ENCODE peak calls at places on chromosomes 13 and 19, in ten cellular contexts. One of them, this sample, is unnamed.

GRCh38 chr19:2199861-2200623 is 36.1 kb downstream of the PLEKHJ1 start:
- DNase-seq in C1 segment of cervical spinal cord: no peak
- DNase-seq in activated CD4-positive, alpha-beta T cell treated with anti-CD3 and anti-CD28 coated beads, Interleukin-2, amount 10 ng/mL, durations not matched to agents 7 days and 5 days: no peak
- DNase-seq in HL-60: no peak
- DNase-seq in nephron progenitor cell: no peak
- DNase-seq in ELF-1: no peak
- DNase-seq in activated naive CD4-positive, alpha-beta T cell treated with Interleukin-2 at 50 U/mL for 16 hours: no peak
- DNase-seq in GM03348: no peak
- DNase-seq in left ventricle myocardium inferior: no peak
- DNase-seq in NAMALWA: no peak
- DNase-seq in this sample: no peak

GRCh38 chr19:53868091-53868891 is 608 bp downstream of the MYADM start:
- DNase-seq in C1 segment of cervical spinal cord: peak
- DNase-seq in activated CD4-positive, alpha-beta T cell treated with anti-CD3 and anti-CD28 coated beads, Interleukin-2, amount 10 ng/mL, durations not matched to agents 7 days and 5 days: peak
- DNase-seq in HL-60: no peak
- DNase-seq in nephron progenitor cell: peak
- DNase-seq in ELF-1: peak
- DNase-seq in activated naive CD4-positive, alpha-beta T cell treated with Interleukin-2 at 50 U/mL for 16 hours: peak
- DNase-seq in GM03348: peak
- DNase-seq in left ventricle myocardium inferior: peak
- DNase-seq in NAMALWA: peak
- DNase-seq in this sample: no peak

GRCh38 chr19:49564616-49565045 is 15.7 kb downstream of the NOSIP start:
- DNase-seq in C1 segment of cervical spinal cord: no peak
- DNase-seq in activated CD4-positive, alpha-beta T cell treated with anti-CD3 and anti-CD28 coated beads, Interleukin-2, amount 10 ng/mL, durations not matched to agents 7 days and 5 days: peak
- DNase-seq in HL-60: no peak
- DNase-seq in nephron progenitor cell: no peak
- DNase-seq in ELF-1: no peak
- DNase-seq in activated naive CD4-positive, alpha-beta T cell treated with Interleukin-2 at 50 U/mL for 16 hours: peak
- DNase-seq in GM03348: no peak
- DNase-seq in left ventricle myocardium inferior: no peak
- DNase-seq in NAMALWA: no peak
- DNase-seq in this sample: no peak

GRCh38 chr19:8117991-8118390 is 31.4 kb downstream of the FBN3 start:
- DNase-seq in C1 segment of cervical spinal cord: no peak
- DNase-seq in activated CD4-positive, alpha-beta T cell treated with anti-CD3 and anti-CD28 coated beads, Interleukin-2, amount 10 ng/mL, durations not matched to agents 7 days and 5 days: no peak
- DNase-seq in HL-60: no peak
- DNase-seq in nephron progenitor cell: no peak
- DNase-seq in ELF-1: no peak
- DNase-seq in activated naive CD4-positive, alpha-beta T cell treated with Interleukin-2 at 50 U/mL for 16 hours: no peak
- DNase-seq in GM03348: no peak
- DNase-seq in left ventricle myocardium inferior: no peak
- DNase-seq in NAMALWA: no peak
- DNase-seq in this sample: no peak

GRCh38 chr13:114049026-114049425 is 75.2 kb upstream of the C13orf46 start:
- DNase-seq in C1 segment of cervical spinal cord: no peak
- DNase-seq in activated CD4-positive, alpha-beta T cell treated with anti-CD3 and anti-CD28 coated beads, Interleukin-2, amount 10 ng/mL, durations not matched to agents 7 days and 5 days: peak
- DNase-seq in HL-60: no peak
- DNase-seq in nephron progenitor cell: no peak
- DNase-seq in ELF-1: no peak
- DNase-seq in activated naive CD4-positive, alpha-beta T cell treated with Interleukin-2 at 50 U/mL for 16 hours: peak
- DNase-seq in GM03348: no peak
- DNase-seq in left ventricle myocardium inferior: no peak
- DNase-seq in NAMALWA: peak
- DNase-seq in this sample: no peak

GRCh38 chr19:53908106-53908932 is 759 bp upstream of the CACNG7 start:
- DNase-seq in C1 segment of cervical spinal cord: peak
- DNase-seq in activated CD4-positive, alpha-beta T cell treated with anti-CD3 and anti-CD28 coated beads, Interleukin-2, amount 10 ng/mL, durations not matched to agents 7 days and 5 days: peak
- DNase-seq in HL-60: no peak
- DNase-seq in nephron progenitor cell: peak
- DNase-seq in ELF-1: peak
- DNase-seq in activated naive CD4-positive, alpha-beta T cell treated with Interleukin-2 at 50 U/mL for 16 hours: peak
- DNase-seq in GM03348: peak
- DNase-seq in left ventricle myocardium inferior: no peak
- DNase-seq in NAMALWA: peak
- DNase-seq in this sample: no peak

GRCh38 chr13:27583645-27584044 is 36.7 kb downstream of the LNX2 start:
- DNase-seq in C1 segment of cervical spinal cord: no peak
- DNase-seq in activated CD4-positive, alpha-beta T cell treated with anti-CD3 and anti-CD28 coated beads, Interleukin-2, amount 10 ng/mL, durations not matched to agents 7 days and 5 days: no peak
- DNase-seq in HL-60: no peak
- DNase-seq in nephron progenitor cell: no peak
- DNase-seq in ELF-1: no peak
- DNase-seq in activated naive CD4-positive, alpha-beta T cell treated with Interleukin-2 at 50 U/mL for 16 hours: no peak
- DNase-seq in GM03348: peak
- DNase-seq in left ventricle myocardium inferior: no peak
- DNase-seq in NAMALWA: no peak
- DNase-seq in this sample: no peak

GRCh38 chr13:32039056-32039455 is 7.5 kb downstream of the FRY start:
- DNase-seq in C1 segment of cervical spinal cord: no peak
- DNase-seq in activated CD4-positive, alpha-beta T cell treated with anti-CD3 and anti-CD28 coated beads, Interleukin-2, amount 10 ng/mL, durations not matched to agents 7 days and 5 days: no peak
- DNase-seq in HL-60: no peak
- DNase-seq in nephron progenitor cell: no peak
- DNase-seq in ELF-1: no peak
- DNase-seq in activated naive CD4-positive, alpha-beta T cell treated with Interleukin-2 at 50 U/mL for 16 hours: no peak
- DNase-seq in GM03348: no peak
- DNase-seq in left ventricle myocardium inferior: no peak
- DNase-seq in NAMALWA: no peak
- DNase-seq in this sample: no peak

GRCh38 chr13:28820099-28821051 is at the start of gene MTUS2:
- DNase-seq in C1 segment of cervical spinal cord: no peak
- DNase-seq in activated CD4-positive, alpha-beta T cell treated with anti-CD3 and anti-CD28 coated beads, Interleukin-2, amount 10 ng/mL, durations not matched to agents 7 days and 5 days: no peak
- DNase-seq in HL-60: no peak
- DNase-seq in nephron progenitor cell: peak
- DNase-seq in ELF-1: peak
- DNase-seq in activated naive CD4-positive, alpha-beta T cell treated with Interleukin-2 at 50 U/mL for 16 hours: peak
- DNase-seq in GM03348: no peak
- DNase-seq in left ventricle myocardium inferior: no peak
- DNase-seq in NAMALWA: no peak
- DNase-seq in this sample: no peak

GRCh38 chr19:1832046-1832663 is 16.1 kb downstream of the REXO1 start:
- DNase-seq in C1 segment of cervical spinal cord: no peak
- DNase-seq in activated CD4-positive, alpha-beta T cell treated with anti-CD3 and anti-CD28 coated beads, Interleukin-2, amount 10 ng/mL, durations not matched to agents 7 days and 5 days: no peak
- DNase-seq in HL-60: no peak
- DNase-seq in nephron progenitor cell: no peak
- DNase-seq in ELF-1: no peak
- DNase-seq in activated naive CD4-positive, alpha-beta T cell treated with Interleukin-2 at 50 U/mL for 16 hours: no peak
- DNase-seq in GM03348: no peak
- DNase-seq in left ventricle myocardium inferior: no peak
- DNase-seq in NAMALWA: no peak
- DNase-seq in this sample: no peak

GRCh38 chr13:24630121-24630520 is 50.1 kb upstream of the ATP12A start:
- DNase-seq in C1 segment of cervical spinal cord: no peak
- DNase-seq in activated CD4-positive, alpha-beta T cell treated with anti-CD3 and anti-CD28 coated beads, Interleukin-2, amount 10 ng/mL, durations not matched to agents 7 days and 5 days: no peak
- DNase-seq in HL-60: no peak
- DNase-seq in nephron progenitor cell: no peak
- DNase-seq in ELF-1: no peak
- DNase-seq in activated naive CD4-positive, alpha-beta T cell treated with Interleukin-2 at 50 U/mL for 16 hours: no peak
- DNase-seq in GM03348: no peak
- DNase-seq in left ventricle myocardium inferior: no peak
- DNase-seq in NAMALWA: no peak
- DNase-seq in this sample: no peak

GRCh38 chr13:44243198-44243852 is 130.3 kb upstream of the SERP2 start:
- DNase-seq in C1 segment of cervical spinal cord: peak
- DNase-seq in activated CD4-positive, alpha-beta T cell treated with anti-CD3 and anti-CD28 coated beads, Interleukin-2, amount 10 ng/mL, durations not matched to agents 7 days and 5 days: no peak
- DNase-seq in HL-60: no peak
- DNase-seq in nephron progenitor cell: peak
- DNase-seq in ELF-1: peak
- DNase-seq in activated naive CD4-positive, alpha-beta T cell treated with Interleukin-2 at 50 U/mL for 16 hours: no peak
- DNase-seq in GM03348: no peak
- DNase-seq in left ventricle myocardium inferior: no peak
- DNase-seq in NAMALWA: peak
- DNase-seq in this sample: no peak

GRCh38 chr13:62551588-62551987 is 1135.9 kb upstream of the PCDH20 start:
- DNase-seq in C1 segment of cervical spinal cord: no peak
- DNase-seq in activated CD4-positive, alpha-beta T cell treated with anti-CD3 and anti-CD28 coated beads, Interleukin-2, amount 10 ng/mL, durations not matched to agents 7 days and 5 days: no peak
- DNase-seq in HL-60: no peak
- DNase-seq in nephron progenitor cell: no peak
- DNase-seq in ELF-1: peak
- DNase-seq in activated naive CD4-positive, alpha-beta T cell treated with Interleukin-2 at 50 U/mL for 16 hours: no peak
- DNase-seq in GM03348: no peak
- DNase-seq in left ventricle myocardium inferior: no peak
- DNase-seq in NAMALWA: no peak
- DNase-seq in this sample: no peak

GRCh38 chr19:40393894-40394815 is 4.2 kb upstream of the HIPK4 start:
- DNase-seq in C1 segment of cervical spinal cord: no peak
- DNase-seq in activated CD4-positive, alpha-beta T cell treated with anti-CD3 and anti-CD28 coated beads, Interleukin-2, amount 10 ng/mL, durations not matched to agents 7 days and 5 days: no peak
- DNase-seq in HL-60: no peak
- DNase-seq in nephron progenitor cell: no peak
- DNase-seq in ELF-1: no peak
- DNase-seq in activated naive CD4-positive, alpha-beta T cell treated with Interleukin-2 at 50 U/mL for 16 hours: no peak
- DNase-seq in GM03348: no peak
- DNase-seq in left ventricle myocardium inferior: no peak
- DNase-seq in NAMALWA: no peak
- DNase-seq in this sample: no peak

GRCh38 chr13:43574601-43575000 is 212.2 kb downstream of the ENOX1 start:
- DNase-seq in C1 segment of cervical spinal cord: no peak
- DNase-seq in activated CD4-positive, alpha-beta T cell treated with anti-CD3 and anti-CD28 coated beads, Interleukin-2, amount 10 ng/mL, durations not matched to agents 7 days and 5 days: no peak
- DNase-seq in HL-60: no peak
- DNase-seq in nephron progenitor cell: no peak
- DNase-seq in ELF-1: no peak
- DNase-seq in activated naive CD4-positive, alpha-beta T cell treated with Interleukin-2 at 50 U/mL for 16 hours: no peak
- DNase-seq in GM03348: no peak
- DNase-seq in left ventricle myocardium inferior: no peak
- DNase-seq in NAMALWA: no peak
- DNase-seq in this sample: no peak

GRCh38 chr19:40663712-40664692 is 26.4 kb downstream of the NUMBL start:
- DNase-seq in C1 segment of cervical spinal cord: no peak
- DNase-seq in activated CD4-positive, alpha-beta T cell treated with anti-CD3 and anti-CD28 coated beads, Interleukin-2, amount 10 ng/mL, durations not matched to agents 7 days and 5 days: peak
- DNase-seq in HL-60: peak
- DNase-seq in nephron progenitor cell: no peak
- DNase-seq in ELF-1: peak
- DNase-seq in activated naive CD4-positive, alpha-beta T cell treated with Interleukin-2 at 50 U/mL for 16 hours: peak
- DNase-seq in GM03348: peak
- DNase-seq in left ventricle myocardium inferior: peak
- DNase-seq in NAMALWA: no peak
- DNase-seq in this sample: no peak

GRCh38 chr13:35855531-35856019 is 275.6 kb downstream of the DCLK1 start:
- DNase-seq in C1 segment of cervical spinal cord: no peak
- DNase-seq in activated CD4-positive, alpha-beta T cell treated with anti-CD3 and anti-CD28 coated beads, Interleukin-2, amount 10 ng/mL, durations not matched to agents 7 days and 5 days: no peak
- DNase-seq in HL-60: no peak
- DNase-seq in nephron progenitor cell: peak
- DNase-seq in ELF-1: peak
- DNase-seq in activated naive CD4-positive, alpha-beta T cell treated with Interleukin-2 at 50 U/mL for 16 hours: no peak
- DNase-seq in GM03348: no peak
- DNase-seq in left ventricle myocardium inferior: no peak
- DNase-seq in NAMALWA: no peak
- DNase-seq in this sample: no peak

GRCh38 chr19:19835560-19836038 is 14.0 kb upstream of the ZNF506 start:
- DNase-seq in C1 segment of cervical spinal cord: no peak
- DNase-seq in activated CD4-positive, alpha-beta T cell treated with anti-CD3 and anti-CD28 coated beads, Interleukin-2, amount 10 ng/mL, durations not matched to agents 7 days and 5 days: no peak
- DNase-seq in HL-60: no peak
- DNase-seq in nephron progenitor cell: no peak
- DNase-seq in ELF-1: no peak
- DNase-seq in activated naive CD4-positive, alpha-beta T cell treated with Interleukin-2 at 50 U/mL for 16 hours: no peak
- DNase-seq in GM03348: no peak
- DNase-seq in left ventricle myocardium inferior: no peak
- DNase-seq in NAMALWA: no peak
- DNase-seq in this sample: no peak

GRCh38 chr13:29817604-29818378 is 32.6 kb downstream of the UBL3 start:
- DNase-seq in C1 segment of cervical spinal cord: no peak
- DNase-seq in activated CD4-positive, alpha-beta T cell treated with anti-CD3 and anti-CD28 coated beads, Interleukin-2, amount 10 ng/mL, durations not matched to agents 7 days and 5 days: no peak
- DNase-seq in HL-60: peak
- DNase-seq in nephron progenitor cell: no peak
- DNase-seq in ELF-1: no peak
- DNase-seq in activated naive CD4-positive, alpha-beta T cell treated with Interleukin-2 at 50 U/mL for 16 hours: no peak
- DNase-seq in GM03348: no peak
- DNase-seq in left ventricle myocardium inferior: no peak
- DNase-seq in NAMALWA: peak
- DNase-seq in this sample: no peak

GRCh38 chr19:16417660-16418596 is 53.8 kb downstream of the EPS15L1 start:
- DNase-seq in C1 segment of cervical spinal cord: peak
- DNase-seq in activated CD4-positive, alpha-beta T cell treated with anti-CD3 and anti-CD28 coated beads, Interleukin-2, amount 10 ng/mL, durations not matched to agents 7 days and 5 days: peak
- DNase-seq in HL-60: peak
- DNase-seq in nephron progenitor cell: peak
- DNase-seq in ELF-1: peak
- DNase-seq in activated naive CD4-positive, alpha-beta T cell treated with Interleukin-2 at 50 U/mL for 16 hours: peak
- DNase-seq in GM03348: peak
- DNase-seq in left ventricle myocardium inferior: peak
- DNase-seq in NAMALWA: peak
- DNase-seq in this sample: peak

GRCh38 chr13:40271931-40272775 is 394.3 kb downstream of the FOXO1 start:
- DNase-seq in C1 segment of cervical spinal cord: peak
- DNase-seq in activated CD4-positive, alpha-beta T cell treated with anti-CD3 and anti-CD28 coated beads, Interleukin-2, amount 10 ng/mL, durations not matched to agents 7 days and 5 days: no peak
- DNase-seq in HL-60: no peak
- DNase-seq in nephron progenitor cell: no peak
- DNase-seq in ELF-1: peak
- DNase-seq in activated naive CD4-positive, alpha-beta T cell treated with Interleukin-2 at 50 U/mL for 16 hours: peak
- DNase-seq in GM03348: peak
- DNase-seq in left ventricle myocardium inferior: peak
- DNase-seq in NAMALWA: no peak
- DNase-seq in this sample: no peak

GRCh38 chr13:30204564-30204963 is 102.8 kb downstream of the KATNAL1 start:
- DNase-seq in C1 segment of cervical spinal cord: no peak
- DNase-seq in activated CD4-positive, alpha-beta T cell treated with anti-CD3 and anti-CD28 coated beads, Interleukin-2, amount 10 ng/mL, durations not matched to agents 7 days and 5 days: no peak
- DNase-seq in HL-60: no peak
- DNase-seq in nephron progenitor cell: no peak
- DNase-seq in ELF-1: no peak
- DNase-seq in activated naive CD4-positive, alpha-beta T cell treated with Interleukin-2 at 50 U/mL for 16 hours: no peak
- DNase-seq in GM03348: no peak
- DNase-seq in left ventricle myocardium inferior: no peak
- DNase-seq in NAMALWA: no peak
- DNase-seq in this sample: no peak

GRCh38 chr13:80237646-80238045 is 103.3 kb downstream of the SPRY2 start:
- DNase-seq in C1 segment of cervical spinal cord: no peak
- DNase-seq in activated CD4-positive, alpha-beta T cell treated with anti-CD3 and anti-CD28 coated beads, Interleukin-2, amount 10 ng/mL, durations not matched to agents 7 days and 5 days: no peak
- DNase-seq in HL-60: no peak
- DNase-seq in nephron progenitor cell: no peak
- DNase-seq in ELF-1: no peak
- DNase-seq in activated naive CD4-positive, alpha-beta T cell treated with Interleukin-2 at 50 U/mL for 16 hours: no peak
- DNase-seq in GM03348: peak
- DNase-seq in left ventricle myocardium inferior: no peak
- DNase-seq in NAMALWA: no peak
- DNase-seq in this sample: no peak

GRCh38 chr19:40530091-40530901 is 46.4 kb upstream of the SHKBP1 start:
- DNase-seq in C1 segment of cervical spinal cord: peak
- DNase-seq in activated CD4-positive, alpha-beta T cell treated with anti-CD3 and anti-CD28 coated beads, Interleukin-2, amount 10 ng/mL, durations not matched to agents 7 days and 5 days: peak
- DNase-seq in HL-60: no peak
- DNase-seq in nephron progenitor cell: peak
- DNase-seq in ELF-1: no peak
- DNase-seq in activated naive CD4-positive, alpha-beta T cell treated with Interleukin-2 at 50 U/mL for 16 hours: peak
- DNase-seq in GM03348: peak
- DNase-seq in left ventricle myocardium inferior: no peak
- DNase-seq in NAMALWA: no peak
- DNase-seq in this sample: no peak

GRCh38 chr19:47729468-47729798 is 15.9 kb upstream of the NOP53 start:
- DNase-seq in C1 segment of cervical spinal cord: peak
- DNase-seq in activated CD4-positive, alpha-beta T cell treated with anti-CD3 and anti-CD28 coated beads, Interleukin-2, amount 10 ng/mL, durations not matched to agents 7 days and 5 days: no peak
- DNase-seq in HL-60: no peak
- DNase-seq in nephron progenitor cell: no peak
- DNase-seq in ELF-1: peak
- DNase-seq in activated naive CD4-positive, alpha-beta T cell treated with Interleukin-2 at 50 U/mL for 16 hours: no peak
- DNase-seq in GM03348: peak
- DNase-seq in left ventricle myocardium inferior: peak
- DNase-seq in NAMALWA: no peak
- DNase-seq in this sample: no peak

GRCh38 chr13:99380921-99381645 is 73.9 kb upstream of the GPR183 start:
- DNase-seq in C1 segment of cervical spinal cord: no peak
- DNase-seq in activated CD4-positive, alpha-beta T cell treated with anti-CD3 and anti-CD28 coated beads, Interleukin-2, amount 10 ng/mL, durations not matched to agents 7 days and 5 days: peak
- DNase-seq in HL-60: no peak
- DNase-seq in nephron progenitor cell: no peak
- DNase-seq in ELF-1: no peak
- DNase-seq in activated naive CD4-positive, alpha-beta T cell treated with Interleukin-2 at 50 U/mL for 16 hours: peak
- DNase-seq in GM03348: no peak
- DNase-seq in left ventricle myocardium inferior: no peak
- DNase-seq in NAMALWA: no peak
- DNase-seq in this sample: no peak

This sample was measured in T follicular helper cell.